ENCODE peak calls at places on chromosomes 6 and 20, in four cellular contexts. One of them, this sample, is unnamed.

GRCh38 chr6:168060521-168060931 is 18.5 kb downstream of the FRMD1 start:
- DNase-seq in breast epithelium: no peak
- DNase-seq in tibial nerve: peak; percentile 41
- DNase-seq in thyroid gland: peak; percentile 17
- DNase-seq in this sample: peak; percentile 32

GRCh38 chr20:9323622-9324021 is 190.8 kb upstream of the LAMP5 start:
- DNase-seq in breast epithelium: no peak
- DNase-seq in tibial nerve: no peak
- DNase-seq in thyroid gland: no peak
- DNase-seq in this sample: no peak

GRCh38 chr6:40585661-40586269 is 1.4 kb downstream of the LRFN2 start:
- DNase-seq in breast epithelium: no peak
- DNase-seq in tibial nerve: no peak
- DNase-seq in thyroid gland: no peak
- DNase-seq in this sample: no peak

GRCh38 chr6:27076116-27076515 is 171.4 kb upstream of the PRSS16 start:
- DNase-seq in breast epithelium: no peak
- DNase-seq in tibial nerve: no peak
- DNase-seq in thyroid gland: no peak
- DNase-seq in this sample: no peak

GRCh38 chr6:78513856-78514255 is 353.5 kb upstream of the IRAK1BP1 start:
- DNase-seq in breast epithelium: no peak
- DNase-seq in tibial nerve: no peak
- DNase-seq in thyroid gland: no peak
- DNase-seq in this sample: no peak

GRCh38 chr20:38123021-38123587 is 42.0 kb downstream of the TGM2 start:
- DNase-seq in breast epithelium: no peak
- DNase-seq in tibial nerve: no peak
- DNase-seq in thyroid gland: no peak
- DNase-seq in this sample: peak; percentile 18

GRCh38 chr20:4811661-4812181 is 90.0 kb downstream of the PRND start:
- DNase-seq in breast epithelium: no peak
- DNase-seq in tibial nerve: peak; percentile 65
- DNase-seq in thyroid gland: peak; percentile 32
- DNase-seq in this sample: no peak

GRCh38 chr6:33276864-33277662 is at the start of gene B3GALT4:
- DNase-seq in breast epithelium: peak; percentile 78
- DNase-seq in tibial nerve: peak; percentile 59
- DNase-seq in thyroid gland: peak; percentile 73
- DNase-seq in this sample: peak; percentile 68

GRCh38 chr6:148529010-148529409 is 186.4 kb downstream of the SASH1 start:
- DNase-seq in breast epithelium: no peak
- DNase-seq in tibial nerve: no peak
- DNase-seq in thyroid gland: no peak
- DNase-seq in this sample: no peak

GRCh38 chr6:134707342-134707982 is 242.4 kb downstream of the ALDH8A1 start:
- DNase-seq in breast epithelium: no peak
- DNase-seq in tibial nerve: no peak
- DNase-seq in thyroid gland: peak; percentile 13
- DNase-seq in this sample: no peak

GRCh38 chr6:137494281-137494966 is at the start of gene OLIG3:
- DNase-seq in breast epithelium: no peak
- DNase-seq in tibial nerve: no peak
- DNase-seq in thyroid gland: no peak
- DNase-seq in this sample: no peak
- H3K4me3 ChIP-seq in breast epithelium: no peak within 1 kb of the TSS
- H3K4me3 ChIP-seq in tibial nerve: no peak within 1 kb of the TSS
- H3K4me3 ChIP-seq in thyroid gland: no peak within 1 kb of the TSS
- H3K4me3 ChIP-seq in this sample: no peak within 1 kb of the TSS

DNA sequence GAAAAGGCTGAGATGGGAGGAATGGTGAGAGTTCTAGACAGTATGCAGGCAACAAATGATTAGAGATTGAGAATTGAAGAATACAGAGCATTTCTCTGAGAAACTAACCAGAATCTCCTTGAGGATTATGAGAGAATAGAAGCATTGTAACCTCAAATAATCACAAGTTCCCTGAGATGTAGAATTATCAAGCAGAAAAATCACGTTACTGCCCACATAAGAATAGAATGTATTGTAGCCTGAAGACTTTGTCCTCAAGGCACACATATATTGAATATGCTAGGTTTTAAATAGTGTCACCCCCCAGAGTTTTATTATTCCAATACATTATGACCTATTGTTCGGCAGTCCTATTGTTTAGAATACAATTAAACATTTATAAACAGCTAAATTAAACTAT is 57.2 kb downstream of the CNKSR3 start:
- DNase-seq in breast epithelium: no peak
- DNase-seq in tibial nerve: no peak
- DNase-seq in thyroid gland: no peak
- DNase-seq in this sample: no peak
- TF ChIP-seq POLR2A in breast epithelium: no peak
- TF ChIP-seq POLR2A in tibial nerve: no peak
- TF ChIP-seq POLR2A in thyroid gland: no peak
- TF ChIP-seq POLR2A in this sample: no peak

DNA sequence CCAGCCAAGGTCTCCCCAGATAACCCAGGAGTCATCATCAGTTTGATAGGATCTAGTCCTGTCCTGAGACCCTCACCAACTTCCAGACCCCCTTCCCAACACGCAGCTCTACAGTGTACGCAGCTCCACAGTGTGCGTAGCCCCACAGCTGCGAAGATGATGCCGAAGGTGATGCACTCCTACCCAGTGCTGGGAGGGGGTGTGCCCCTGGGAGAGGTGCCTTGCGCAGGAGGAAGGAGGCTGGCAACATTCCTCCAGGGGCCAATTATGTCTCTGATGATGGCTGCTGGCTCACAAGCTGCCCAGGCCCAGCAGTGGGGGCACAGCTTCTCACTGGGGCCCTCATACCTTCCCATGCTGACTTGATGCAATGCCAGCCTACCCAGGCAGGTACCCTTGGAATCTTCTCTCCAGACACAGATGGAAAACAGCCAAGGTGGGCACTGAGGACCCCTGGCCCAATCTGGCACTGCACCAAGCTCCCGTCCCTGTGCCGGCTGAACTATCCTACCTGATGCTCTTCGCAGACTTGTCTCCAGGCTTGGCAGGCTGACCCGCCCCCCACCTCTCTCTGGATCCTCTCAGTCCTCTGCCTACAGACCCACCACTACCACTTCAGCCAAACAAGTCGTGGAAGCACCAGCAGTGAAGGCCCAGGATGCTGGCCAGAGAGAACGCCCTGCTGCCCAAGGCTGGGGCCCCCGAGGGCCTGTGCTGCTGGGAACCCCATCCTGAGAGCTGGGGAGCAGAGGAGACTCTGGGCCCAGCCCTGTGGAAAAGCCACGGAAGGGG is 1.4 kb downstream of the ZNF512B start:
- DNase-seq in breast epithelium: no peak
- DNase-seq in tibial nerve: no peak
- DNase-seq in thyroid gland: peak; percentile 1
- DNase-seq in this sample: peak; percentile 20
- H3K27ac ChIP-seq in breast epithelium: peak overlapping the region; percentile 72
- H3K27ac ChIP-seq in tibial nerve: no peak overlapping the region
- H3K27ac ChIP-seq in thyroid gland: peak overlapping the region; percentile 41
- H3K27ac ChIP-seq in this sample: peak overlapping the region; percentile 80

DNA sequence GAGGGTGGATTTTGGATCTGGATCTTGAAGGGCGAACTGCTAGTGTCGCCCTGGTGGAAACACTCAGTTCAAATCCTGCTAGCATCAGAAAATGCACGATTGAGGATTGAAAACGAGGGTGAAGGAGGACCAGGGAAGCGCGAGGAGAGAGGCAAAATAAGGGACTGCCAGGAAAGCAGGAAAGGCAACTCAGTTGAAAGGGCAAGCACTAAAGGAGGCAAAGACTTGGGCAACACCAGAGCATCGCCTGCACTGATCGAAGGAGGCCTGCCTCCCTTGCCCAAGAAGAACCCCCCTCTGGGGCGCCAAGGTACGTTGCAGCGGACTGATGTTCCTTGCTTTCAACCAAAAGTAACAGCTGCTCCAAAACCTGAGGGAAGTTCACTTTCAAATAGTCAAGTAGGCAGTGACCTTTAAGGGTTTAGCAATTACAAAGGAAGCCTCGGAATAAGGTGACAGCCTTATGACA is 308 bp upstream of the COL21A1 start:
- DNase-seq in breast epithelium: no peak
- DNase-seq in tibial nerve: no peak
- DNase-seq in thyroid gland: no peak
- DNase-seq in this sample: no peak
- H3K4me3 ChIP-seq in breast epithelium: peak overlapping the region; percentile 40
- H3K4me3 ChIP-seq in tibial nerve: peak overlapping the region; percentile 48
- H3K4me3 ChIP-seq in thyroid gland: no peak overlapping the region
- H3K4me3 ChIP-seq in this sample: peak overlapping the region; percentile 48

GRCh38 chr20:64077541-64077875 is 1.8 kb downstream of the RGS19 start:
- DNase-seq in breast epithelium: no peak
- DNase-seq in tibial nerve: no peak
- DNase-seq in thyroid gland: no peak
- DNase-seq in this sample: no peak
- TF ChIP-seq POLR2A in breast epithelium: no peak
- TF ChIP-seq POLR2A in tibial nerve: no peak
- TF ChIP-seq POLR2A in thyroid gland: no peak
- TF ChIP-seq POLR2A in this sample: no peak

GRCh38 chr6:104710543-104711335 is 149.0 kb downstream of the HACE1 start:
- DNase-seq in breast epithelium: no peak
- DNase-seq in tibial nerve: no peak
- DNase-seq in thyroid gland: no peak
- DNase-seq in this sample: no peak

GRCh38 chr6:104705095-104705707 is 154.5 kb downstream of the HACE1 start:
- DNase-seq in breast epithelium: no peak
- DNase-seq in tibial nerve: no peak
- DNase-seq in thyroid gland: no peak
- DNase-seq in this sample: no peak

GRCh38 chr6:104702126-104702841 is 157.4 kb downstream of the HACE1 start:
- DNase-seq in breast epithelium: no peak
- DNase-seq in tibial nerve: no peak
- DNase-seq in thyroid gland: no peak
- DNase-seq in this sample: no peak

GRCh38 chr6:104704191-104704590 is 155.5 kb downstream of the HACE1 start:
- DNase-seq in breast epithelium: no peak
- DNase-seq in tibial nerve: no peak
- DNase-seq in thyroid gland: no peak
- DNase-seq in this sample: no peak

GRCh38 chr6:104705916-104706442 is 153.7 kb downstream of the HACE1 start:
- DNase-seq in breast epithelium: no peak
- DNase-seq in tibial nerve: no peak
- DNase-seq in thyroid gland: no peak
- DNase-seq in this sample: no peak
- H3K27ac ChIP-seq in breast epithelium: peak overlapping the region; percentile 44
- H3K27ac ChIP-seq in tibial nerve: no peak overlapping the region
- H3K27ac ChIP-seq in thyroid gland: peak overlapping the region; percentile 4
- H3K27ac ChIP-seq in this sample: peak overlapping the region; percentile 61

GRCh38 chr6:135877666-135878065 is 26.2 kb downstream of the PDE7B start:
- DNase-seq in breast epithelium: no peak
- DNase-seq in tibial nerve: no peak
- DNase-seq in thyroid gland: no peak
- DNase-seq in this sample: no peak

GRCh38 chr6:135876048-135876447 is 24.5 kb downstream of the PDE7B start:
- DNase-seq in breast epithelium: no peak
- DNase-seq in tibial nerve: no peak
- DNase-seq in thyroid gland: no peak
- DNase-seq in this sample: no peak

GRCh38 chr6:135884136-135884535 is 32.6 kb downstream of the PDE7B start:
- DNase-seq in breast epithelium: no peak
- DNase-seq in tibial nerve: no peak
- DNase-seq in thyroid gland: no peak
- DNase-seq in this sample: no peak

GRCh38 chr6:135883045-135883444 is 31.5 kb downstream of the PDE7B start:
- DNase-seq in breast epithelium: no peak
- DNase-seq in tibial nerve: no peak
- DNase-seq in thyroid gland: no peak
- DNase-seq in this sample: no peak

DNA sequence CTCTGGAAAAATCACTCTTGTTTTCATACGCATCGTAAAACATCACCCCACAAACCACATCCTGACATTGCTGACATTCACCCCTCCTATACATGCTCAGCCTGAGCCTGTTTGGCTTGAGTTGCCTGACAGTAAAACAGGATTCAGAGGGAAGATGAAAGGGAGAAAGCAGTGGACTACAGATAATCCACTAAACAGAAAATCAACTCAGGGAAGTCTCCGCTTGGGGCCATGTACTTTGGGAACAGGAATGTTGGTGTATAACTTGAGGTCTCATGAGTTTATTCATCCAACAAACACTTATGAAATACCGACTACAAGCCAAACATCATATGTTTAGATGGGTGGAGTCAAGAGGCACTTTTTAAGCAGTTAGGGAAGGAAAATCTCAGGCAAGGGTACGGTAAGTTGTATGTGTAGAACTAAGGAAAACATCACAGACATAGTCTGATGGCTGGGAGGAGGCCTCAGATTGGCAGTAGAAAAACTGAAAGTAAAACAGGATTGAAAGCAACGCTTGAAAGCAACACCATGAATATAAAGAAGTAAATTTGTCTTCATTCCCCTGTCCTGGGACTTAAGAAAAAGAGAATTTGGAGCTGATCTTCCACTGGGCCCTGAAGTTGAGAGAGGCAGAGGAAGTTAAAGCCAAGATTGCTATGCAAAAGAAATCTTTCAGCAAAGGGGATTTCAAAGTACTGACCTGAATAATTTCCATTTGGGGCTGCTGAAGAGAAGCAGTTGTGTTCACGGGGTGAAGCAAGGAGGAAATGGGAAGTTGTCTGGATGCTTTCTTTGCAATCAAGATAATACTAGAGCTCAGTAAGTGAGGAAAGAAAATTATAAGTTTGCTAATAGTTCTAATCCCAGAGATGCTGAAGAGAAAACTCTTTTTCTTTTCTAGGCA is 28.8 kb downstream of the PDE7B start:
- DNase-seq in breast epithelium: no peak
- DNase-seq in tibial nerve: no peak
- DNase-seq in thyroid gland: no peak
- DNase-seq in this sample: no peak
- H3K4me3 ChIP-seq in breast epithelium: no peak overlapping the region
- H3K4me3 ChIP-seq in tibial nerve: peak overlapping the region; percentile 4
- H3K4me3 ChIP-seq in thyroid gland: no peak overlapping the region
- H3K4me3 ChIP-seq in this sample: peak overlapping the region; percentile 22

This sample was measured in uterus.